ENCODE peak calls at places on chromosome 12, in seven cellular contexts. E is transverse colon, W is tibial nerve, O is A549, L is stomach, H is ovary, M is K562. D is an unnamed sample.

GRCh38 chr12:58787021-58787760 is 133.1 kb downstream of the LRIG3 start:
- DNase-seq in E (no peak), W (no peak), O (no peak), L (no peak), H (no peak), M (no peak), D (no peak)

GRCh38 chr12:104050436-104050835 is 449 bp upstream of the GLT8D2 start:
- DNase-seq in E (no peak), W (no peak), O (no peak), L (no peak), H (no peak), M (no peak), D (no peak)

GRCh38 chr12:47088021-47088944 is 8.5 kb upstream of the AMIGO2 start:
- DNase-seq in E (no peak), W (no peak), O (peak; percentile 94), L (no peak), H (no peak), M (no peak), D (peak; percentile 84)

GRCh38 chr12:2268478-2269286 is 215.9 kb downstream of the CACNA1C start:
- DNase-seq in E (no peak), W (no peak), O (no peak), L (no peak), H (no peak), M (no peak), D (no peak)

GRCh38 chr12:77062846-77063461 is 2.4 kb downstream of the E2F7 start:
- DNase-seq in E (no peak), W (no peak), O (no peak), L (peak; percentile 54), H (peak; percentile 18), M (no peak), D (no peak)

GRCh38 chr12:116133149-116133548 is 144.3 kb downstream of the MED13L start:
- DNase-seq in E (no peak), W (no peak), O (no peak), L (no peak), H (no peak), M (no peak), D (no peak)

GRCh38 chr12:49256274-49256637 is 8.6 kb upstream of the TUBA1C start:
- DNase-seq in E (no peak), W (no peak), O (no peak), L (no peak), H (no peak), M (no peak), D (no peak)

GRCh38 chr12:120984351-120984898 is 6.1 kb downstream of the HNF1A start:
- DNase-seq in E (peak; percentile 83), W (no peak), O (peak; percentile 84), L (peak; percentile 83), H (no peak), M (no peak), D (no peak)

GRCh38 chr12:116400671-116401357 is 123.3 kb upstream of the MED13L start:
- DNase-seq in E (no peak), W (no peak), O (no peak), L (no peak), H (no peak), M (no peak), D (no peak)

GRCh38 chr12:78414071-78414470 is 450.5 kb upstream of the SYT1 start:
- DNase-seq in E (no peak), W (no peak), O (no peak), L (no peak), H (no peak), M (no peak), D (no peak)

GRCh38 chr12:51323317-51323960 is 535 bp downstream of the BIN2 start:
- DNase-seq in E (peak; percentile 53), W (no peak), O (no peak), L (no peak), H (no peak), M (no peak), D (no peak)

GRCh38 chr12:67792185-67792584 is 143.6 kb downstream of the DYRK2 start:
- DNase-seq in E (no peak), W (no peak), O (no peak), L (no peak), H (no peak), M (no peak), D (no peak)

DNA sequence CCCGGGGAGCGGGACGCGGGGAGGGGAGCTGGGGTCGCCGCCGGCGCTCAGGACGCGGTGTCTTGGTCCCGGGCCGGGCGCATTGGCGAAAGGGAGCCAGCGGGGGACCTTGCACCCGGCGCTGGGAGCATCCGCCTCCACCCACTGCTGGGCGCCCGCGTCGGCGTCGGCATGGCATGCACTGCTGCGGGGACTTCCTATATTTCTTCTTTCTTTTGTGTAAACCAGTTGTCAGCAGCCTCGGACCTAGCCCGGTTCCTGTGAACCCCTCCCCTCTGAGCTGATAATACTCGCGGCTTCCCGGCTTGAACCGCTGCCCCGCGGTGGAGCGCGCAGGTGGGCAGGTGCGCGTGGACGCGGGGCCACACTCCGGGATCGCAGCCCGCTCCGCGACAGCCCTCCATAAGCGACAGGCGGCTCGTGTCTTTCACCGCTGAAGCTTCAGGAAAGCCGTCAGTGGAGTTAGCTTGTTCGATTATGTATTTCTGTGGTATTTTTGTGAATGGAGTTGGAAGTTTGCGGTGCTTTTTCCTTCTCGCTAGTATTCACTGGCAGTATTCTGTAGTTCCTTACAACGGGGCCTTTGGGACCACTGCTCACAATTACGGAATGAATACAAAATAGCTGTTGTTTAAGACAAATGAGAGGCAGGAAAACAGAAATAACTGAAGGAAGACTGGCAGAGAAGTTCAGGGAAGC is 824 bp downstream of the BMAL2 start:
- DNase-seq in E (peak; percentile 40), W (no peak), O (no peak), L (peak; percentile 53), H (peak; percentile 19), M (no peak), D (peak; percentile 67)
- H3K4me1 ChIP-seq in E (peaks cover 28% of the 10 kb centered on the region), W (peaks cover 9% of the 10 kb centered on the region), O (peaks cover 54% of the 10 kb centered on the region), L (peaks cover 50% of the 10 kb centered on the region), H (peaks cover 2% of the 10 kb centered on the region), M (peaks cover 13% of the 10 kb centered on the region), D (no peaks in the 10 kb centered on the region)

GRCh38 chr12:88865537-88865936 is 285.3 kb upstream of the KITLG start:
- DNase-seq in E (no peak), W (no peak), O (no peak), L (no peak), H (no peak), M (no peak), D (no peak)
- TF ChIP-seq EP300 in E (no peak), W (no peak), O (no peak), L (no peak), H (no peak), M (no peak), D (no peak)

GRCh38 chr12:28242129-28242887 is 52.1 kb downstream of the CCDC91 start:
- DNase-seq in E (no peak), W (no peak), O (no peak), L (no peak), H (no peak), M (peak; percentile 28), D (no peak)
- TF ChIP-seq CTCF in E (no peak), W (no peak), O (no peak), L (no peak), H (no peak), M (peak; percentile 1), D (no peak)

DNA sequence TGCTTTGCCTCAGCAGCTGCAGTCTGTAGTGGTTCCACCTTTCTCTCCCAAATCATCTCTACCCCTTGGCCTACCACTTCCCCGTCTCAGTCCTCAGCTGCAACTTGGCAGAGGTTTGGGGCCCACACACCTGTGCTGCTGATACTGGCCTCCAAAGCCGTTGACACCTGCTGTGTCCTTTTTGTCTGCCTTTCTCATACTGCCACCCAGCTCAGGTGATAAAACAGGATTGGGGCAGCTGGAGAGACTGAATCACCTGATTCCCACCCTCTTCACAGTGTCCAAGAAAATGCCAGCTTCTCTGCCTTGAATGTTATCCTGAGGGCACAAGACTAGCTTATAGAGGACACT is 103.7 kb downstream of the ETV6 start:
- DNase-seq in E (peak; percentile 57), W (no peak), O (no peak), L (no peak), H (no peak), M (no peak), D (no peak)
- H3K4me1 ChIP-seq in E (peaks cover 61% of the 10 kb centered on the region), W (peaks cover 6% of the 10 kb centered on the region), O (peaks cover 7% of the 10 kb centered on the region), L (peaks cover 63% of the 10 kb centered on the region), H (peaks cover 4% of the 10 kb centered on the region), M (no peaks in the 10 kb centered on the region), D (peaks cover 63% of the 10 kb centered on the region)

GRCh38 chr12:219891-220352 is 6.0 kb upstream of the SLC6A12 start:
- DNase-seq in E (peak; percentile 74), W (peak; percentile 29), O (peak; percentile 88), L (peak; percentile 54), H (peak; percentile 31), M (peak; percentile 75), D (no peak)
- TF ChIP-seq EP300 in E (no peak), W (no peak), O (no peak), L (no peak), H (no peak), M (no peak), D (no peak)